ENCODE peak calls at places on chromosomes 7 and 10, in seven cellular contexts. C is activated naive CD8-positive, alpha-beta T cell treated with anti-CD3 and anti-CD28 coated beads for 36 hours; N is central memory CD4-positive, alpha-beta T cell; G is foreskin keratinocyte; K is stomach; W is activated T-cell treated with anti-CD3 and anti-CD28 coated beads for 48 hours; T is cardiac fibroblast. F is an unnamed sample.

GRCh38 chr7:23863209-23863798 is 153.3 kb downstream of the STK31 start:
- DNase-seq in K (no peak), C (peak), N (peak), G (peak), T (peak), W (peak), F (no peak)

GRCh38 chr7:129832701-129833227 is 120.0 kb downstream of the UBE2H start:
- DNase-seq in K (no peak), G (no peak), T (no peak), W (no peak), C (no peak), N (no peak), F (no peak)

GRCh38 chr7:22295402-22296264 is 61.3 kb downstream of the RAPGEF5 start:
- DNase-seq in T (peak), G (no peak), N (no peak), K (no peak), W (no peak), C (no peak), F (no peak)

GRCh38 chr10:124200011-124200410 is 106.6 kb upstream of the CHST15 start:
- DNase-seq in C (no peak), N (no peak), K (no peak), G (no peak), W (no peak), T (no peak), F (no peak)

GRCh38 chr7:34453150-34453549 is 204.9 kb upstream of the NPSR1 start:
- DNase-seq in K (no peak), G (peak), N (no peak), T (peak), C (no peak), W (no peak), F (no peak)

GRCh38 chr7:100827330-100828226 is at the start of gene EPHB4:
- DNase-seq in N (no peak), C (no peak), T (peak), W (no peak), K (peak), G (peak), F (no peak)

GRCh38 chr10:131874991-131875451 is 25.8 kb upstream of the PPP2R2D start:
- DNase-seq in T (peak), N (no peak), C (peak), K (peak), G (peak), W (peak), F (no peak)

GRCh38 chr10:118840071-118840775 is 85.5 kb upstream of the CACUL1 start:
- DNase-seq in W (peak), T (peak), N (no peak), C (peak), K (no peak), G (peak), F (peak)

GRCh38 chr7:124566576-124566975 is 199.0 kb downstream of the GPR37 start:
- DNase-seq in N (no peak), G (peak), K (no peak), C (no peak), T (no peak), W (no peak), F (peak)

GRCh38 chr10:124728071-124728829 is 15.9 kb downstream of the FAM53B start:
- DNase-seq in N (peak), K (no peak), G (no peak), T (peak), W (no peak), C (peak), F (no peak)

GRCh38 chr7:88321694-88322093 is 15.0 kb upstream of the STEAP4 start:
- DNase-seq in C (no peak), N (no peak), G (no peak), K (no peak), T (no peak), W (no peak), F (no peak)

GRCh38 chr7:66344166-66344565 is 139.0 kb downstream of the TPST1 start:
- DNase-seq in C (no peak), N (no peak), T (peak), K (no peak), W (no peak), G (peak), F (no peak)

GRCh38 chr10:63562391-63562790 is 41.2 kb downstream of the REEP3 start:
- DNase-seq in T (no peak), K (no peak), N (no peak), G (no peak), C (no peak), W (no peak), F (no peak)

GRCh38 chr10:70769121-70769520 is 16.1 kb downstream of the TBATA start:
- DNase-seq in K (peak), W (no peak), G (no peak), C (no peak), T (no peak), N (no peak), F (no peak)

GRCh38 chr7:1188720-1189294 is 28.8 kb upstream of the ZFAND2A start:
- DNase-seq in W (no peak), K (no peak), C (no peak), T (no peak), N (no peak), G (no peak), F (no peak)

GRCh38 chr10:118590334-118590733 is 5.1 kb downstream of the PRLHR start:
- DNase-seq in N (no peak), T (peak), C (no peak), K (peak), W (no peak), G (peak), F (peak)

GRCh38 chr10:25522294-25522693 is 347.5 kb downstream of the GPR158 start:
- DNase-seq in W (no peak), N (no peak), C (no peak), T (peak), G (no peak), K (no peak), F (no peak)

GRCh38 chr10:35346248-35346647 is 9.9 kb downstream of the CCNY start:
- DNase-seq in N (no peak), K (no peak), G (no peak), T (no peak), W (no peak), C (no peak), F (no peak)

GRCh38 chr7:115649429-115649828 is 381.1 kb downstream of the TFEC start:
- DNase-seq in G (no peak), N (no peak), W (no peak), T (no peak), K (no peak), C (no peak), F (no peak)

GRCh38 chr7:149495785-149496641 is 1.6 kb downstream of the ZNF746 start:
- DNase-seq in G (peak), C (no peak), W (no peak), K (peak), T (peak), N (no peak), F (no peak)

GRCh38 chr7:95605275-95605674 is 9.0 kb upstream of the PDK4 start:
- DNase-seq in W (no peak), K (no peak), G (no peak), N (no peak), C (no peak), T (no peak), F (no peak)

GRCh38 chr10:6461961-6462360 is 118.1 kb downstream of the PRKCQ start:
- DNase-seq in C (no peak), K (no peak), W (no peak), G (peak), N (no peak), T (no peak), F (no peak)

GRCh38 chr10:3249292-3249889 is 76.8 kb upstream of the PITRM1 start:
- DNase-seq in C (no peak), K (no peak), W (no peak), T (no peak), G (no peak), N (no peak), F (no peak)

GRCh38 chr10:120514035-120514620 is 57.1 kb downstream of the PLPP4 start:
- DNase-seq in N (no peak), W (peak), K (no peak), C (no peak), G (peak), T (peak), F (no peak)

GRCh38 chr7:138207555-138207971 is 131.3 kb downstream of the AKR1D1 start:
- DNase-seq in C (no peak), K (no peak), G (no peak), W (no peak), N (no peak), T (no peak), F (no peak)

GRCh38 chr10:34719336-34719735 is 95.8 kb downstream of the PARD3 start:
- DNase-seq in K (no peak), W (no peak), C (no peak), T (no peak), N (no peak), G (no peak), F (no peak)

GRCh38 chr10:78931333-78932083 is 137.3 kb upstream of the ZMIZ1 start:
- DNase-seq in T (peak), G (no peak), N (no peak), C (no peak), K (peak), W (no peak), F (no peak)

GRCh38 chr7:28853834-28854749 is 104.0 kb downstream of the TRIL start:
- DNase-seq in K (peak), C (peak), G (peak), W (peak), T (peak), N (peak), F (no peak)

GRCh38 chr7:137074386-137075030 is 206.1 kb downstream of the CHRM2 start:
- DNase-seq in K (no peak), G (no peak), T (peak), C (no peak), N (no peak), W (no peak), F (no peak)

GRCh38 chr7:13851756-13852155 is 137.7 kb downstream of the ETV1 start:
- DNase-seq in K (no peak), G (peak), N (no peak), T (peak), C (no peak), W (no peak), F (no peak)

GRCh38 chr7:128177768-128178550 is 63.1 kb upstream of the LEP start:
- DNase-seq in T (no peak), N (no peak), W (no peak), G (no peak), C (no peak), K (no peak), F (no peak)

GRCh38 chr10:78685466-78686163 is 383.2 kb upstream of the ZMIZ1 start:
- DNase-seq in W (no peak), N (no peak), K (no peak), G (peak), C (no peak), T (peak), F (no peak)

GRCh38 chr10:88687853-88688467 is 18.1 kb upstream of the LIPK start:
- DNase-seq in C (no peak), N (peak), T (peak), K (no peak), G (no peak), W (no peak), F (no peak)

GRCh38 chr10:69636273-69636575 is 6.2 kb downstream of the FAM241B start:
- DNase-seq in W (no peak), G (no peak), C (no peak), N (no peak), K (no peak), T (no peak), F (no peak)